ENCODE peak calls at places on chromosomes 13 and 19, in seven cellular contexts. F is astrocyte of the spinal cord, G is IMR-90, N is colonic mucosa, M is cardiac fibroblast, Y is neural progenitor cell, X is tibial nerve. Q is an unnamed sample.
A peak's percentile ranks its signal among the peaks of the same experiment; 100 is the strongest.

GRCh38 chr13:33787051-33787591 is 30.8 kb upstream of the RFC3 start:
- DNase-seq in F (peak; percentile 2), G (no peak), N (no peak), M (peak; percentile 4), Y (no peak), X (no peak), Q (no peak)

GRCh38 chr13:24622481-24622880 is 57.7 kb upstream of the ATP12A start:
- DNase-seq in F (no peak), G (no peak), N (no peak), M (no peak), Y (no peak), X (no peak), Q (no peak)

GRCh38 chr13:93298741-93299140 is 72.1 kb downstream of the GPC6 start:
- DNase-seq in F (no peak), G (peak; percentile 45), N (no peak), M (no peak), Y (no peak), X (no peak), Q (no peak)

GRCh38 chr19:53865523-53865917 is 2.2 kb upstream of the MYADM start:
- DNase-seq in F (no peak), G (no peak), N (no peak), M (no peak), Y (peak; percentile 37), X (no peak), Q (peak; percentile 11)

GRCh38 chr19:45322311-45322710 is 364 bp downstream of the CKM start:
- DNase-seq in F (no peak), G (no peak), N (no peak), M (no peak), Y (peak; percentile 37), X (no peak), Q (no peak)

GRCh38 chr19:494171-495046 is 1.9 kb upstream of the MADCAM1 start:
- DNase-seq in F (no peak), G (no peak), N (no peak), M (no peak), Y (no peak), X (no peak), Q (no peak)

GRCh38 chr19:36245210-36246005 is 30.5 kb downstream of the ZNF146 start:
- DNase-seq in F (no peak), G (no peak), N (no peak), M (no peak), Y (peak; percentile 87), X (no peak), Q (peak; percentile 32)

GRCh38 chr19:49094505-49095482 is 9.5 kb downstream of the SNRNP70 start:
- DNase-seq in F (no peak), G (no peak), N (no peak), M (peak; percentile 26), Y (no peak), X (no peak), Q (no peak)

GRCh38 chr19:31974941-31975340 is 370.5 kb upstream of the ZNF507 start:
- DNase-seq in F (no peak), G (no peak), N (no peak), M (no peak), Y (no peak), X (no peak), Q (no peak)

GRCh38 chr19:13761423-13761822 is 2.9 kb upstream of the MRI1 start:
- DNase-seq in F (no peak), G (no peak), N (no peak), M (no peak), Y (no peak), X (no peak), Q (no peak)

GRCh38 chr13:78657699-78658629 is 991 bp downstream of the OBI1 start:
- DNase-seq in F (peak; percentile 17), G (peak; percentile 8), N (no peak), M (peak; percentile 21), Y (no peak), X (no peak), Q (peak; percentile 43)

GRCh38 chr13:98050041-98050466 is 92.8 kb upstream of the FARP1 start:
- DNase-seq in F (peak; percentile 14), G (peak; percentile 67), N (no peak), M (no peak), Y (no peak), X (no peak), Q (no peak)

GRCh38 chr19:31543456-31543855 is 194.2 kb upstream of the TSHZ3 start:
- DNase-seq in F (no peak), G (no peak), N (no peak), M (no peak), Y (no peak), X (no peak), Q (no peak)

GRCh38 chr19:15328312-15328711 is 4.0 kb downstream of the BRD4 start:
- DNase-seq in F (no peak), G (no peak), N (no peak), M (peak; percentile 40), Y (no peak), X (no peak), Q (no peak)

GRCh38 chr19:7628589-7629311 is 595 bp downstream of the XAB2 start:
- DNase-seq in F (no peak), G (no peak), N (no peak), M (no peak), Y (peak; percentile 40), X (no peak), Q (no peak)

GRCh38 chr19:57688011-57688763 is 6.4 kb downstream of the ZNF551 start:
- DNase-seq in F (no peak), G (no peak), N (no peak), M (no peak), Y (no peak), X (no peak), Q (no peak)

GRCh38 chr19:925912-926594 is at the start of gene ARID3A:
- DNase-seq in F (no peak), G (no peak), N (peak; percentile 51), M (peak; percentile 75), Y (peak; percentile 73), X (no peak), Q (peak; percentile 86)

GRCh38 chr13:49495783-49496762 is at the start of gene PHF11:
- DNase-seq in F (peak; percentile 70), G (peak; percentile 76), N (peak; percentile 80), M (peak; percentile 73), Y (peak; percentile 79), X (peak; percentile 68), Q (peak; percentile 90)

GRCh38 chr19:18368504-18369222 is 17.3 kb upstream of the GDF15 start:
- DNase-seq in F (no peak), G (no peak), N (no peak), M (no peak), Y (peak; percentile 61), X (no peak), Q (no peak)

GRCh38 chr19:4059931-4060620 is 6.6 kb downstream of the ZBTB7A start:
- DNase-seq in F (no peak), G (no peak), N (peak; percentile 90), M (peak; percentile 63), Y (no peak), X (peak; percentile 51), Q (peak; percentile 84)

GRCh38 chr19:10817291-10818038 is 18.5 kb downstream of the TMED1 start:
- DNase-seq in F (peak; percentile 83), G (peak; percentile 98), N (peak; percentile 45), M (peak; percentile 96), Y (no peak), X (peak; percentile 83), Q (no peak)

DNA sequence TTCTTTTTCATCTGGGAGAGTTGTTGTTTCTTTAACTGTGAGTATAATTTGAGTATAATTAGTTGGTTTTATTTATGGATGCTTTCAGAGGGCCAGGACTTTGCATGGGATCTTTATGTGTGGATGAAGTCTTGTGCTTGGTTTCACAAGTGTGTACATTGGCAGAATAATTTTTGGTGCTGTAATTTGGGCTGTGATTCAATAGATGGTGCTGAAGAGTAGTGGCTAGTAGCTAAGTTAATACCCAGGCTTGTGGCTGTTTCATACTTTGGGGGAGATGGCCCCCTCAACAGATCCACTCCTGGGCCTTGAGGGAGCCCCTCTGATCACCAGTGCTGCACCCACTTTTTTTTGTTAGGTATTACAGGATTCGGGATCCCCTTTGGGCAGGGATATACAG is 1142.4 kb downstream of the SLITRK1 start:
- DNase-seq in F (no peak), G (peak; percentile 12), N (no peak), M (peak; percentile 24), Y (no peak), X (no peak), Q (no peak)
- TF ChIP-seq CTCF in F (peak; percentile 34), G (peak; percentile 43), N (no peak), M (no peak), Y (peak; percentile 22), X (no peak), Q (no peak)

GRCh38 chr19:43101950-43102349 is 19.4 kb upstream of the PSG2 start:
- DNase-seq in F (no peak), G (no peak), N (no peak), M (no peak), Y (no peak), X (no peak), Q (no peak)
- TF ChIP-seq CTCF in F (no peak), G (peak; percentile 23), N (no peak), M (peak; percentile 12), Y (no peak), X (no peak), Q (no peak)

DNA sequence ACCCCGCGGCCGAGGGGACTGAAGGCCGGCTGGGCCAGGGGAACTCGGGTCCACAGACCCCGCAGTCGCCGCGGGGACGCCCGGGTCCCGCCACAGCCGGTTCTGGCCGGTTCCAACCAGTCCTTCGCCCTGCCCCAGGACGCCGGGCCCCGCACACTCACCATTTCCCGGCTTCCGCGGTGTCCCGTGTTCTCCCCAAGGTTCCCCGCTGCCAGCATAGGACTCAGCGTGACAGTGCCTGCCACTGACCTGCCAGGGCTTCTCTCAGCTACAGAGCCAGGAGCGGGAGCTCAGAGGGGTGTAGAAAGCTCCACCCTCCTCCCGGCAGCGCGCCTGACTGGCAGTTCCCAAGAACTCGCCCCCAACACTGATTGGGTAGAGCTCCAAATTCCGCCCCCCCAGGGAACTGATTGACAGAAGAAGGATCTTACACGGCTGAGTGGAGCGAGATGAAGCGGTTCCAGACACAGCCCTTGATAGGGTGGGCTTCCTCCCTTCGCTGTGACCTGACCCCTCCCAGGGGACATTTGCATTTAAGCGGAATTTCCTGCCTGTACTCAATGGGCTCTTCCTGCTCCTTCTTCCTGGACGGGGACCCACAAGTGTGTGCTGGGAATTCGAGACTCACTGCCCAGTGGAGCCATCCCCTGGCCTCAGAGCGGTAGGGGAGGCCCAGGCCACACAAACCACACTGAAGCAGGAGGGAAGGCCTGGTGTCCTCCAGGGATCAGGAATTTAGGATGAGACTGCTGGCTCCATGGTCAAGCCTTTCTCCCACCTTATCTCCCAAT is at the start of gene ZNF442:
- DNase-seq in F (peak; percentile 96), G (peak; percentile 93), N (peak; percentile 98), M (peak; percentile 98), Y (peak; percentile 100), X (peak; percentile 99), Q (peak; percentile 95)
- TF ChIP-seq CTCF in F (peak; percentile 83), G (peak; percentile 66), N (peak; percentile 54), M (peak; percentile 87), Y (peak; percentile 60), X (peak; percentile 65), Q (peak; percentile 43)

GRCh38 chr13:99367663-99368448 is 60.7 kb upstream of the GPR183 start:
- DNase-seq in F (no peak), G (no peak), N (no peak), M (no peak), Y (no peak), X (no peak), Q (no peak)
- TF ChIP-seq CTCF in F (no peak), G (no peak), N (no peak), M (no peak), Y (peak; percentile 41), X (no peak), Q (no peak)